ENCODE peak calls at places on chromosomes 2 and 18, in five cellular contexts. C is stimulated activated CD4-positive, alpha-beta T cell treated with anti-CD3 and anti-CD28 coated beads, Interleukin-12 subunit alpha, Interleukin-12 subunit beta, amount 100 ng/mL, for 48 hours; R is BE2C; I is NCI-H1092 treated with DMSO at 0.1 percent for 48 hours; W is left ventricle myocardium superior. X is an unnamed sample.

GRCh38 chr2:221612800-221613199 is 40.7 kb upstream of the EPHA4 start:
- DNase-seq in C (no peak), R (no peak), I (no peak), W (no peak), X (no peak)

GRCh38 chr2:74238879-74239278 is 40.5 kb downstream of the MTHFD2 start:
- DNase-seq in C (no peak), R (no peak), I (no peak), W (no peak), X (peak; percentile 71)

GRCh38 chr2:230589497-230590015 is 123.1 kb upstream of the CAB39 start:
- DNase-seq in C (no peak), R (no peak), I (no peak), W (no peak), X (no peak)

GRCh38 chr2:15694589-15694986 is 102.9 kb downstream of the DDX1 start:
- DNase-seq in C (no peak), R (no peak), I (no peak), W (no peak), X (no peak)

GRCh38 chr2:190607657-190608357 is 41.1 kb upstream of the NAB1 start:
- DNase-seq in C (no peak), R (no peak), I (no peak), W (no peak), X (no peak)

GRCh38 chr2:74228772-74229171 is 30.4 kb downstream of the MTHFD2 start:
- DNase-seq in C (no peak), R (no peak), I (no peak), W (no peak), X (no peak)

GRCh38 chr2:40004336-40004735 is 225.3 kb upstream of the THUMPD2 start:
- DNase-seq in C (no peak), R (no peak), I (no peak), W (no peak), X (no peak)

GRCh38 chr2:176109955-176110345 is 2.9 kb downstream of the HOXD11 start:
- DNase-seq in C (no peak), R (no peak), I (no peak), W (no peak), X (no peak)

GRCh38 chr2:21836766-21837543 is 713.2 kb downstream of the TDRD15 start:
- DNase-seq in C (no peak), R (no peak), I (no peak), W (no peak), X (peak; percentile 17)

GRCh38 chr2:239544141-239544800 is 143.5 kb upstream of the HDAC4 start:
- DNase-seq in C (no peak), R (no peak), I (no peak), W (no peak), X (no peak)

GRCh38 chr2:235496239-235496621 is 2.4 kb downstream of the AGAP1 start:
- DNase-seq in C (no peak), R (no peak), I (no peak), W (no peak), X (no peak)

GRCh38 chr2:209473930-209474419 is 50.1 kb downstream of the MAP2 start:
- DNase-seq in C (no peak), R (no peak), I (no peak), W (no peak), X (peak; percentile 93)

GRCh38 chr2:239832995-239833727 is 192.0 kb downstream of the NDUFA10 start:
- DNase-seq in C (no peak), R (no peak), I (no peak), W (no peak), X (no peak)

GRCh38 chr18:46628206-46628605 is 28.8 kb downstream of the LOXHD1 start:
- DNase-seq in C (no peak), R (no peak), I (no peak), W (no peak), X (no peak)

GRCh38 chr2:207279520-207279919 is 113.8 kb upstream of the KLF7 start:
- DNase-seq in C (no peak), R (no peak), I (no peak), W (no peak), X (no peak)

GRCh38 chr18:62999392-62999791 is 284.1 kb downstream of the PHLPP1 start:
- DNase-seq in C (no peak), R (no peak), I (no peak), W (peak; percentile 72), X (peak; percentile 75)

GRCh38 chr2:196745711-196746110 is 53.8 kb downstream of the GTF3C3 start:
- DNase-seq in C (no peak), R (no peak), I (no peak), W (no peak), X (no peak)

X was measured in fibroblast of the conjunctiva.